ENCODE peak calls at places on chromosomes 1 and 21, in seven cellular contexts. I is GM13977, H is cardiac septum, Z is COR-L47, S is fibroblast of lung, T is SJSA1, L is NCI-H748 treated with DMSO at 0.1 percent for 48 hours. X is an unnamed sample.

GRCh38 chr1:202501281-202501680 is 152.8 kb downstream of the PPP1R12B start:
- DNase-seq in I (no peak), H (no peak), Z (peak), S (peak), T (no peak), L (no peak), X (peak)

GRCh38 chr21:17513214-17514123 is 626 bp downstream of the CXADR start:
- DNase-seq in I (peak), H (no peak), Z (peak), S (peak), T (peak), L (peak), X (peak)

GRCh38 chr1:12230549-12231275 is 882 bp downstream of the VPS13D start:
- DNase-seq in I (peak), H (peak), Z (no peak), S (peak), T (no peak), L (no peak), X (no peak)

GRCh38 chr1:161357073-161357472 is 10.6 kb downstream of the CFAP126 start:
- DNase-seq in I (no peak), H (no peak), Z (no peak), S (no peak), T (no peak), L (no peak), X (no peak)

GRCh38 chr1:173853074-173853473 is 14.7 kb downstream of the GAS5 start:
- DNase-seq in I (no peak), H (no peak), Z (no peak), S (peak), T (peak), L (no peak), X (no peak)

GRCh38 chr1:162292422-162292849 is 84.2 kb downstream of the SPATA46 start:
- DNase-seq in I (no peak), H (no peak), Z (no peak), S (peak), T (no peak), L (no peak), X (no peak)

GRCh38 chr21:17352937-17353655 is 159.7 kb upstream of the CXADR start:
- DNase-seq in I (no peak), H (no peak), Z (peak), S (no peak), T (no peak), L (peak), X (no peak)

GRCh38 chr1:30881266-30882181 is 27.0 kb downstream of the SDC3 start:
- DNase-seq in I (peak), H (no peak), Z (no peak), S (no peak), T (no peak), L (no peak), X (no peak)

GRCh38 chr1:40034869-40035268 is 5.7 kb upstream of the CAP1 start:
- DNase-seq in I (no peak), H (no peak), Z (no peak), S (no peak), T (no peak), L (no peak), X (no peak)

GRCh38 chr1:21537932-21538630 is 28.9 kb downstream of the ALPL start:
- DNase-seq in I (no peak), H (peak), Z (no peak), S (no peak), T (peak), L (no peak), X (no peak)

GRCh38 chr1:68379085-68379478 is 70.7 kb downstream of the RPE65 start:
- DNase-seq in I (no peak), H (no peak), Z (no peak), S (no peak), T (no peak), L (no peak), X (no peak)

GRCh38 chr1:203986887-203987461 is 85.9 kb upstream of the SOX13 start:
- DNase-seq in I (no peak), H (no peak), Z (no peak), S (no peak), T (no peak), L (no peak), X (no peak)

GRCh38 chr1:233647083-233647482 is 33.2 kb downstream of the KCNK1 start:
- DNase-seq in I (no peak), H (no peak), Z (no peak), S (peak), T (no peak), L (no peak), X (no peak)

GRCh38 chr1:22738522-22738921 is 27.9 kb downstream of the EPHB2 start:
- DNase-seq in I (no peak), H (no peak), Z (no peak), S (peak), T (no peak), L (no peak), X (no peak)

GRCh38 chr1:84758968-84759491 is 68.8 kb upstream of the SSX2IP start:
- DNase-seq in I (no peak), H (no peak), Z (no peak), S (peak), T (no peak), L (peak), X (peak)

GRCh38 chr1:110065841-110066240 is 4.6 kb downstream of the ALX3 start:
- DNase-seq in I (no peak), H (no peak), Z (no peak), S (no peak), T (no peak), L (no peak), X (no peak)

GRCh38 chr1:192443616-192444015 is 126.8 kb downstream of the RGS21 start:
- DNase-seq in I (no peak), H (no peak), Z (no peak), S (peak), T (no peak), L (no peak), X (no peak)

GRCh38 chr1:44237721-44238457 is 24.6 kb downstream of the DMAP1 start:
- DNase-seq in I (peak), H (no peak), Z (no peak), S (peak), T (no peak), L (peak), X (no peak)

GRCh38 chr1:191022856-191023255 is 545.2 kb upstream of the BRINP3 start:
- DNase-seq in I (no peak), H (no peak), Z (no peak), S (peak), T (no peak), L (no peak), X (no peak)

GRCh38 chr1:167654975-167655575 is 25.0 kb downstream of the RCSD1 start:
- DNase-seq in I (no peak), H (peak), Z (no peak), S (no peak), T (no peak), L (no peak), X (no peak)

GRCh38 chr21:14753466-14754258 is 207.5 kb upstream of the SAMSN1 start:
- DNase-seq in I (no peak), H (no peak), Z (no peak), S (no peak), T (no peak), L (no peak), X (no peak)

GRCh38 chr1:173267453-173267945 is 60.4 kb upstream of the TNFSF4 start:
- DNase-seq in I (no peak), H (no peak), Z (no peak), S (peak), T (no peak), L (no peak), X (no peak)

GRCh38 chr1:34984435-34985062 is 598 bp downstream of the TMEM35B start:
- DNase-seq in I (no peak), H (no peak), Z (peak), S (peak), T (peak), L (no peak), X (no peak)

GRCh38 chr1:167819849-167820683 is 93.9 kb downstream of the ADCY10 start:
- DNase-seq in I (peak), H (peak), Z (no peak), S (peak), T (peak), L (peak), X (peak)

GRCh38 chr1:204408074-204408507 is 3.5 kb downstream of the PPP1R15B start:
- DNase-seq in I (no peak), H (no peak), Z (no peak), S (peak), T (no peak), L (no peak), X (peak)

GRCh38 chr21:46054447-46054846 is 43.5 kb upstream of the COL6A2 start:
- DNase-seq in I (no peak), H (peak), Z (no peak), S (peak), T (peak), L (no peak), X (no peak)

GRCh38 chr1:94553323-94553730 is 11.8 kb upstream of the F3 start:
- DNase-seq in I (no peak), H (no peak), Z (no peak), S (peak), T (no peak), L (no peak), X (no peak)

GRCh38 chr1:160656737-160657476 is 10.1 kb upstream of the SLAMF1 start:
- DNase-seq in I (no peak), H (no peak), Z (no peak), S (no peak), T (no peak), L (no peak), X (no peak)

GRCh38 chr1:212161231-212161781 is 123.9 kb upstream of the PPP2R5A start:
- DNase-seq in I (no peak), H (no peak), Z (no peak), S (peak), T (peak), L (no peak), X (no peak)

GRCh38 chr21:31326478-31327247 is 17.4 kb downstream of the TIAM1 start:
- DNase-seq in I (peak), H (no peak), Z (no peak), S (peak), T (no peak), L (no peak), X (no peak)

GRCh38 chr1:244052011-244052727 is 1.1 kb downstream of the ZBTB18 start:
- DNase-seq in I (no peak), H (no peak), Z (no peak), S (peak), T (no peak), L (no peak), X (no peak)

X was measured in substantia nigra.